ENCODE peak calls at places on chromosomes 7 and 10, in seven cellular contexts. One of them, this sample, is unnamed.

GRCh38 chr10:126561499-126562208 is 108.8 kb downstream of the C10orf90 start:
- DNase-seq in Right ventricle myocardium superior: no peak
- DNase-seq in sigmoid colon: no peak
- DNase-seq in suprapubic skin: no peak
- DNase-seq in fibroblast of mammary gland: no peak
- DNase-seq in BJ: no peak
- DNase-seq in effector CD4-positive, alpha-beta T cell: no peak
- DNase-seq in this sample: no peak

GRCh38 chr10:124572751-124573150 is 111.1 kb downstream of the LHPP start:
- DNase-seq in BJ: no peak
- DNase-seq in Right ventricle myocardium superior: no peak
- DNase-seq in effector CD4-positive, alpha-beta T cell: no peak
- DNase-seq in fibroblast of mammary gland: no peak
- DNase-seq in suprapubic skin: no peak
- DNase-seq in sigmoid colon: peak; percentile 6
- DNase-seq in this sample: no peak

GRCh38 chr7:159068893-159069448 is 75.7 kb downstream of the VIPR2 start:
- DNase-seq in fibroblast of mammary gland: no peak
- DNase-seq in suprapubic skin: peak; percentile 66
- DNase-seq in BJ: no peak
- DNase-seq in Right ventricle myocardium superior: no peak
- DNase-seq in effector CD4-positive, alpha-beta T cell: no peak
- DNase-seq in sigmoid colon: no peak
- DNase-seq in this sample: no peak

GRCh38 chr7:141231018-141231792 is 157.3 kb downstream of the TMEM178B start:
- DNase-seq in effector CD4-positive, alpha-beta T cell: no peak
- DNase-seq in sigmoid colon: no peak
- DNase-seq in fibroblast of mammary gland: peak; percentile 41
- DNase-seq in BJ: no peak
- DNase-seq in Right ventricle myocardium superior: peak; percentile 46
- DNase-seq in suprapubic skin: peak; percentile 37
- DNase-seq in this sample: no peak

GRCh38 chr7:124698964-124699363 is 66.6 kb downstream of the GPR37 start:
- DNase-seq in Right ventricle myocardium superior: no peak
- DNase-seq in suprapubic skin: no peak
- DNase-seq in sigmoid colon: no peak
- DNase-seq in fibroblast of mammary gland: no peak
- DNase-seq in BJ: no peak
- DNase-seq in effector CD4-positive, alpha-beta T cell: no peak
- DNase-seq in this sample: no peak

GRCh38 chr10:91925022-91925320 is 1.4 kb downstream of the BTAF1 start:
- DNase-seq in suprapubic skin: no peak
- DNase-seq in effector CD4-positive, alpha-beta T cell: no peak
- DNase-seq in BJ: no peak
- DNase-seq in Right ventricle myocardium superior: no peak
- DNase-seq in fibroblast of mammary gland: peak; percentile 37
- DNase-seq in sigmoid colon: no peak
- DNase-seq in this sample: no peak

GRCh38 chr7:20596653-20597052 is 18.8 kb upstream of the ABCB5 start:
- DNase-seq in sigmoid colon: no peak
- DNase-seq in suprapubic skin: no peak
- DNase-seq in fibroblast of mammary gland: peak; percentile 91
- DNase-seq in Right ventricle myocardium superior: no peak
- DNase-seq in effector CD4-positive, alpha-beta T cell: no peak
- DNase-seq in BJ: peak; percentile 18
- DNase-seq in this sample: peak; percentile 89

GRCh38 chr10:51097546-51097945 is 23.3 kb downstream of the PRKG1 start:
- DNase-seq in effector CD4-positive, alpha-beta T cell: no peak
- DNase-seq in sigmoid colon: no peak
- DNase-seq in BJ: no peak
- DNase-seq in Right ventricle myocardium superior: no peak
- DNase-seq in fibroblast of mammary gland: no peak
- DNase-seq in suprapubic skin: no peak
- DNase-seq in this sample: no peak

GRCh38 chr7:39429421-39429820 is 136.8 kb upstream of the YAE1 start:
- DNase-seq in fibroblast of mammary gland: no peak
- DNase-seq in BJ: no peak
- DNase-seq in effector CD4-positive, alpha-beta T cell: no peak
- DNase-seq in suprapubic skin: no peak
- DNase-seq in sigmoid colon: no peak
- DNase-seq in Right ventricle myocardium superior: no peak
- DNase-seq in this sample: no peak